ENCODE peak calls at places on chromosomes 11 and 22, in seven cellular contexts. A, G, V, W, S, T and H are unnamed samples.

GRCh38 chr11:19664896-19665548 is 47.6 kb upstream of the NAV2 start:
- DNase-seq in G (no peak), S (no peak), T (no peak), V (no peak), A (no peak), W (no peak), H (no peak)

GRCh38 chr11:122229611-122230386 is 113.8 kb upstream of the BLID start:
- DNase-seq in V (no peak), T (no peak), G (peak), S (no peak), W (peak), A (no peak), H (no peak)

GRCh38 chr22:17370036-17370765 is 941 bp downstream of the CECR2 start:
- DNase-seq in S (no peak), T (no peak), W (no peak), G (peak), V (no peak), A (peak), H (no peak)

GRCh38 chr11:96221244-96222070 is 121.5 kb downstream of the MAML2 start:
- DNase-seq in W (no peak), T (no peak), A (no peak), G (no peak), S (no peak), V (no peak), H (no peak)

GRCh38 chr11:44243633-44244343 is 66.2 kb downstream of the ALX4 start:
- DNase-seq in S (no peak), W (peak), A (no peak), T (no peak), V (no peak), G (no peak), H (no peak)

GRCh38 chr22:42176271-42176670 is 45.7 kb upstream of the CYP2D6 start:
- DNase-seq in W (no peak), V (no peak), S (no peak), A (no peak), G (no peak), T (no peak), H (no peak)

GRCh38 chr22:50699001-50699753 is 26.6 kb downstream of the SHANK3 start:
- DNase-seq in G (no peak), T (no peak), W (no peak), S (no peak), A (no peak), V (no peak), H (no peak)

GRCh38 chr11:15558513-15559181 is 443.9 kb downstream of the INSC start:
- DNase-seq in W (no peak), V (no peak), A (no peak), S (no peak), T (no peak), G (no peak), H (no peak)

GRCh38 chr11:66278396-66279091 is 569 bp downstream of the CNIH2 start:
- DNase-seq in W (no peak), V (no peak), G (no peak), T (peak), A (peak), S (no peak), H (no peak)

GRCh38 chr22:34966980-34967379 is 99.0 kb upstream of the ISX start:
- DNase-seq in T (no peak), A (no peak), V (no peak), W (no peak), G (no peak), S (no peak), H (no peak)

GRCh38 chr11:45933846-45934579 is 11.6 kb downstream of the LARGE2 start:
- DNase-seq in V (no peak), T (no peak), S (no peak), G (no peak), W (no peak), A (no peak), H (no peak)

GRCh38 chr22:38754247-38755154 is 1.3 kb downstream of the SUN2 start:
- DNase-seq in A (no peak), V (no peak), T (peak), G (peak), S (no peak), W (peak), H (peak)

GRCh38 chr11:17197431-17197898 is 10.3 kb downstream of the PIK3C2A start:
- DNase-seq in A (no peak), G (no peak), W (peak), T (no peak), V (no peak), S (no peak), H (no peak)

GRCh38 chr22:45996241-45997076 is 19.5 kb upstream of the WNT7B start:
- DNase-seq in V (no peak), T (no peak), G (no peak), W (no peak), S (no peak), A (no peak), H (no peak)

GRCh38 chr22:37426532-37427127 is 649 bp downstream of the ELFN2 start:
- DNase-seq in G (no peak), V (no peak), T (no peak), W (no peak), S (no peak), A (no peak), H (no peak)

GRCh38 chr22:17695986-17696385 is 57.4 kb downstream of the BCL2L13 start:
- DNase-seq in V (no peak), A (no peak), W (no peak), S (no peak), G (no peak), T (no peak), H (no peak)

GRCh38 chr11:70651036-70651435 is 252.7 kb downstream of the CTTN start:
- DNase-seq in A (no peak), S (no peak), G (no peak), V (no peak), T (no peak), W (no peak), H (no peak)

GRCh38 chr22:43293661-43294392 is 49.3 kb downstream of the SCUBE1 start:
- DNase-seq in V (no peak), A (no peak), T (peak), G (no peak), W (peak), S (no peak), H (no peak)
- TF ChIP-seq JUND in V (no peak), A (no peak), T (peak), G (no peak), W (peak), S (no peak), H (no peak)

DNA sequence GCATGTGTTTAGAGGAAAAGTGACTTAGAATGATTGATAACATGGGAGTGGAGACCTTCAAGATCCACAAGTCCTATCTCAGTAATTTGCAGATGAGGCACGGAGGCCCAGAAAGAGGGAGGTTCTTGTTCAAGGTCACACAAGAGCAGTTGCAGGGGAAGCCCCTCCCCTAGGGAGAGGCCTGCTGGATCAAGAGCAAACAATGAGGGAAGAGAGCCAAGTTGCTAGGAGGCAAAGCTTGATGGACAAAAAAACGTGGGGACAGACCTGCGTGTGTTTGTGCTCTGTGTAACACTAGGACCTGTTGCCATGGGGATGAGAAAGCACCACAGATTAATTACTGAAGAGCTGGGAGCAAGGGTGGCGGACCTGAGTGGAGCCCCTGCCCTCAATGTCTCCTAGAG is 6.4 kb upstream of the MFRP start:
- DNase-seq in S (no peak), G (no peak), T (no peak), V (no peak), A (peak), W (peak), H (peak)
- TF ChIP-seq JUND in S (no peak), G (no peak), T (no peak), V (no peak), A (no peak), W (no peak), H (no peak)

GRCh38 chr11:74091549-74091948 is 79.3 kb downstream of the C2CD3 start:
- DNase-seq in W (no peak), S (no peak), T (no peak), G (no peak), V (no peak), A (no peak), H (no peak)
- TF ChIP-seq JUND in W (no peak), S (no peak), T (no peak), G (no peak), V (no peak), A (no peak), H (no peak)

GRCh38 chr11:129323896-129324522 is 51.6 kb upstream of the BARX2 start:
- DNase-seq in V (no peak), W (peak), A (no peak), T (no peak), G (peak), S (no peak), H (no peak)
- TF ChIP-seq JUND in V (no peak), W (no peak), A (no peak), T (no peak), G (no peak), S (no peak), H (no peak)